ENCODE peak calls at places on chromosomes 11 and 22, in six cellular contexts. G, S, U, C, X and N are unnamed samples. For H3K4me1, the result is how much of the 10 kb centered on the place peaks cover.

GRCh38 chr11:32333335-32333991 is 101.9 kb downstream of the WT1 start:
- DNase-seq in G (no peak), S (peak), U (peak), C (peak), X (peak), N (peak)

GRCh38 chr11:3962406-3962840 is 107.0 kb downstream of the STIM1 start:
- DNase-seq in G (no peak), S (no peak), U (no peak), C (no peak), X (peak), N (no peak)

GRCh38 chr22:24536089-24536488 is 18.8 kb downstream of the GUCD1 start:
- DNase-seq in G (no peak), S (no peak), U (no peak), C (no peak), X (no peak), N (no peak)

GRCh38 chr11:2290351-2290841 is 11.3 kb downstream of the C11orf21 start:
- DNase-seq in G (no peak), S (no peak), U (no peak), C (no peak), X (peak), N (no peak)

GRCh38 chr11:72781313-72782080 is 12.3 kb downstream of the STARD10 start:
- DNase-seq in G (peak), S (peak), U (peak), C (no peak), X (peak), N (peak)

GRCh38 chr11:77322926-77323590 is 21.6 kb upstream of the GDPD4 start:
- DNase-seq in G (no peak), S (no peak), U (no peak), C (no peak), X (no peak), N (no peak)

GRCh38 chr22:37849089-37849751 is at the start of gene EIF3L:
- DNase-seq in G (peak), S (peak), U (peak), C (peak), X (peak), N (peak)

GRCh38 chr22:32200752-32201151 is 4.1 kb downstream of the RFPL2 start:
- DNase-seq in G (peak), S (no peak), U (no peak), C (no peak), X (no peak), N (peak)

GRCh38 chr11:69167916-69168691 is 12.4 kb downstream of the SMIM38 start:
- DNase-seq in G (no peak), S (no peak), U (no peak), C (peak), X (no peak), N (no peak)

GRCh38 chr11:118530180-118530682 is 761 bp upstream of the TMEM25 start:
- DNase-seq in G (no peak), S (no peak), U (no peak), C (peak), X (peak), N (no peak)

GRCh38 chr22:49753276-49753884 is 74.3 kb downstream of the BRD1 start:
- DNase-seq in G (no peak), S (no peak), U (no peak), C (peak), X (no peak), N (no peak)

GRCh38 chr11:112784323-112785073 is 176.7 kb upstream of the NCAM1 start:
- DNase-seq in G (no peak), S (no peak), U (peak), C (peak), X (peak), N (no peak)

GRCh38 chr11:60936467-60937143 is 12.3 kb downstream of the TMEM132A start:
- DNase-seq in G (no peak), S (no peak), U (no peak), C (no peak), X (no peak), N (no peak)

GRCh38 chr11:92911478-92911877 is 58.0 kb upstream of the MTNR1B start:
- DNase-seq in G (no peak), S (no peak), U (no peak), C (no peak), X (no peak), N (no peak)

GRCh38 chr11:94897330-94897768 is 76.0 kb downstream of the CWC15 start:
- DNase-seq in G (peak), S (no peak), U (peak), C (peak), X (peak), N (peak)

GRCh38 chr22:39534591-39535301 is 2.2 kb upstream of the RPS19BP1 start:
- DNase-seq in G (peak), S (peak), U (peak), C (peak), X (peak), N (peak)

GRCh38 chr22:24175160-24175808 is 6.0 kb upstream of the SUSD2 start:
- DNase-seq in G (peak), S (peak), U (peak), C (peak), X (peak), N (peak)

GRCh38 chr22:27980424-27981148 is 61.5 kb upstream of the PITPNB start:
- DNase-seq in G (no peak), S (peak), U (no peak), C (no peak), X (no peak), N (no peak)

GRCh38 chr11:65290448-65291165 is 24.1 kb upstream of the CDC42EP2 start:
- DNase-seq in G (no peak), S (peak), U (peak), C (peak), X (peak), N (no peak)

GRCh38 chr11:43738600-43739409 is 58.3 kb downstream of the HSD17B12 start:
- DNase-seq in G (no peak), S (no peak), U (no peak), C (no peak), X (peak), N (no peak)

GRCh38 chr11:111236355-111236754 is 9.2 kb upstream of the POU2AF2 start:
- DNase-seq in G (no peak), S (no peak), U (no peak), C (no peak), X (no peak), N (no peak)

GRCh38 chr22:24088796-24089195 is 77.7 kb downstream of the CABIN1 start:
- DNase-seq in G (no peak), S (no peak), U (no peak), C (peak), X (peak), N (no peak)

GRCh38 chr22:48950151-48950915 is 877.3 kb downstream of the BRD1 start:
- DNase-seq in G (no peak), S (peak), U (no peak), C (no peak), X (no peak), N (no peak)

GRCh38 chr11:111524056-111524455 is 9.5 kb downstream of the HOATZ start:
- DNase-seq in G (no peak), S (no peak), U (no peak), C (no peak), X (no peak), N (no peak)

GRCh38 chr11:8814209-8814922 is 96.6 kb upstream of the AKIP1 start:
- DNase-seq in G (peak), S (no peak), U (no peak), C (no peak), X (peak), N (no peak)

GRCh38 chr22:20430641-20431519 is 6.7 kb downstream of the SCARF2 start:
- DNase-seq in G (no peak), S (peak), U (peak), C (peak), X (peak), N (peak)

GRCh38 chr11:126310229-126310991 is 6.5 kb downstream of the DCPS start:
- DNase-seq in G (peak), S (peak), U (peak), C (peak), X (peak), N (peak)

GRCh38 chr11:19428206-19429001 is 187.7 kb upstream of the E2F8 start:
- DNase-seq in G (no peak), S (no peak), U (no peak), C (no peak), X (no peak), N (no peak)

GRCh38 chr11:117686711-117687110 is 110.3 kb downstream of the DSCAML1 start:
- DNase-seq in G (no peak), S (no peak), U (no peak), C (no peak), X (no peak), N (no peak)

GRCh38 chr11:17851697-17852096 is 117.1 kb downstream of the KCNC1 start:
- DNase-seq in G (no peak), S (no peak), U (no peak), C (no peak), X (no peak), N (no peak)

DNA sequence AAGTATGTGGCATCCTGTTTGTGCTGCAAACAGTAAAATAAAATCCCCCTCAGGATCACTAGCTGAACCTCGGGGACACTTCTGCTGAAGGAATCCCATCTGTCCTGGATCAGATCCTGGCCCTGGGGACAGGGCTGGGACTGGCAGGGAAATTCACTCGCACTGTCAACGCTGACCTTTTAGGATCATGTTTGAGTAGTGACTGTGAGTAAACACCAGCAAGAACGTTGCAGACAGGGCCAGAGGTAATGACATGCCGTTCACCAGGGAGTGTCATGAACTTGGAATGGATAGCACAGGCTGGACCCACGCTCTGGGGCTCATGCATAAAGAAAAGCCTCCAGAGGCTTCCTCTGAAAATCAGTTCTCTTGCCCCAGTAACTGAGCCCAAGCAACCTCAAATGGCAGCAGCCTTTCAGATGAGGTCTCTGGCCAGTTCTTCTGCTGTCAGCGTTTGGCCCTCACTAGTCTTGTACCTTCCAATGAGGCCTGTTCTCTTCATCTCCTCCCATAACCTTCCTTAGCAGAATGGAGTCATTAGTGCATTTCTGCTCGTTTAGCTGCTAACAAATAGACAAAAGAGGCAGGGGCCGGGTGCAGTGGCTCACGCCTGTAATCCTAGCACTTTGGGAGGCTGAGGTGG is 51.0 kb upstream of the BARX2 start:
- DNase-seq in G (no peak), S (no peak), U (peak), C (no peak), X (no peak), N (no peak)
- H3K27ac ChIP-seq in G (no peak), S (no peak), U (peak), C (no peak), X (peak), N (no peak)

DNA sequence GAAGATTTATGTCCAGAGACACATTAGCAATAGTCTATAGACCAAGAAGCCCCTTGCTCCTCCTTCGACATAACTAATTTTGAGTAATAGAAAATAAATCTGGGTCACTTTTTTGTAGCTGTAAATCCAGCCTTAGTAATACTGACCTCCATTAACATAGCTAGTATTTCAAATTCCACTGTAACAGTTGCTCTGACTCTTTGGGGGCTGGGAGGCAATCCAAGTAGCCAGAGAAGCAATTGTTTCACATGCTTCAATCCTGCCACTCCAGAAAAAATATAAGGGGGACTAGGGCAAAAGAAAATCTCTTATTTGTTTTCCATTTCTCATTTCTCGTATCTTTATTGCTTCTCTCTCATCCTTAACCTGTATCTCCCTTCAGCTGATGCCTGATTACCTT is 145.8 kb downstream of the MAML2 start:
- DNase-seq in G (no peak), S (no peak), U (no peak), C (no peak), X (no peak), N (no peak)
- H3K4me3 ChIP-seq in G (no peak), S (no peak), U (no peak), C (no peak), X (no peak), N (no peak)

GRCh38 chr11:1085440-1086170 is 10.9 kb downstream of the MUC2 start:
- DNase-seq in G (no peak), S (no peak), U (peak), C (peak), X (no peak), N (no peak)

GRCh38 chr11:1087279-1087960 is 12.7 kb downstream of the MUC2 start:
- DNase-seq in G (no peak), S (no peak), U (peak), C (no peak), X (no peak), N (no peak)

GRCh38 chr11:1084561-1085439 is 10.1 kb downstream of the MUC2 start:
- DNase-seq in G (no peak), S (no peak), U (peak), C (peak), X (no peak), N (no peak)

GRCh38 chr11:1087961-1088926 is 13.6 kb downstream of the MUC2 start:
- DNase-seq in G (no peak), S (no peak), U (peak), C (no peak), X (no peak), N (no peak)

DNA sequence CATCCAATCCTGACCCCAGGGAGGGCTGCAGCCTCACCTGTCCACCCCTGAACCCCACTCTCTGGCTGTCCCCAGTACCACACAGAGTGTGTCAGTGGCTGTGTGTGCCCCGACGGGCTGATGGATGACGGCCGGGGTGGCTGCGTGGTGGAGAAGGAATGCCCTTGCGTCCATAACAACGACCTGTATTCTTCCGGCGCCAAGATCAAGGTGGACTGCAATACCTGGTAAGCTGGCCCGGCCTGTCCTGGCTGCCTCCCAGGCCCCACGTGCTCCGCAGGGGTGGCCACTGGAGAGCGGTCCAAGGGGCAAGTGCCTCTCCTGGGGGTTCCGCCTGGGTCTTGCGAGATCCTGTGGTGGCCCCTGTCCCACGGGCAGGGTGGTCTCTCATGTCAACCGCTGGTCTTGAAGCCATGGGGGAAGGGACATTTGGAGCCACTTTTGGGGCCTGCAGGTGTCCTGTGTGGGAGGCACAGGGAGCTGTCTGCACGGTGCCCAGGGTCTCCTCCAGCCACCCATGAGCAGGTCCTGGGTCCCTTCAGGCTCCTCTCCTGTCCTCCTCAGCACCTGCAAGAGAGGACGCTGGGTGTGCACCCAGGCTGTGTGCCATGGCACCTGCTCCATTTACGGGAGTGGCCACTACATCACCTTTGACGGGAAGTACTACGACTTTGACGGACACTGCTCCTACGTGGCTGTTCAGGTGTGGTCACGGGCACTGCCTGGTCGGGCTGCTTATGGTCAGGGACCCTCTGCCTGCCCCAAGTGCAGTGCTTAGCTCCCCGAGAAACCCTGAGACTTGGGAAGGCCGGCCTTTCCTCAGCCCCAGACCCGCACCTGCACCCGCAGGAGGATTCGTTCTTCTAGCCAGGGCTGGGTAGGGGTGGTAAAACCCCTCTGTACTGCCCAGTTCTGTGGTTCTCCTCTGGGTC is 11.8 kb downstream of the MUC2 start:
- DNase-seq in G (no peak), S (no peak), U (peak), C (peak), X (no peak), N (no peak)
- H3K4me1 ChIP-seq in G (under half), S (under half), U (under half), C (under half), X (under half), N (under half)

DNA sequence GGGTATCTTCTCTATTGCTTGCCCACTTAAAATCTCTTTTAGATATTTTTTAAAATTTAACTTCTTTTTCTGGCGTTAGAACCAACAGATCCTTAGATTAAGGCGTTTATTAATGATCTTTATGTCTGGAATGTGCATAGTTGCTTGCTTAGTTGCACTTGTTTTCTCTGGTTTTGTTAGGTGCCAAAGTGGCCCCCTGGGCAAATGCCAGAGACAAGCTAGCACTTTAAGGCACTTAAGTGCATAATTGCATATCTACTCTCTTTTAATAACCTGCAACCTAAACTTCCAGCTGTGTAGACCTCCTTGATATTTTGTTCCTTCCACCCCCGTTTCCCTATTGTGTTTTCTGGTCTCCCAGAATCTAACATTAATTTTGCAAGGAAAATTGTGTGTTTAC is 3.3 kb downstream of the RBM4 start:
- DNase-seq in G (no peak), S (no peak), U (no peak), C (no peak), X (no peak), N (no peak)
- H3K27ac ChIP-seq in G (no peak), S (no peak), U (no peak), C (no peak), X (no peak), N (peak)

DNA sequence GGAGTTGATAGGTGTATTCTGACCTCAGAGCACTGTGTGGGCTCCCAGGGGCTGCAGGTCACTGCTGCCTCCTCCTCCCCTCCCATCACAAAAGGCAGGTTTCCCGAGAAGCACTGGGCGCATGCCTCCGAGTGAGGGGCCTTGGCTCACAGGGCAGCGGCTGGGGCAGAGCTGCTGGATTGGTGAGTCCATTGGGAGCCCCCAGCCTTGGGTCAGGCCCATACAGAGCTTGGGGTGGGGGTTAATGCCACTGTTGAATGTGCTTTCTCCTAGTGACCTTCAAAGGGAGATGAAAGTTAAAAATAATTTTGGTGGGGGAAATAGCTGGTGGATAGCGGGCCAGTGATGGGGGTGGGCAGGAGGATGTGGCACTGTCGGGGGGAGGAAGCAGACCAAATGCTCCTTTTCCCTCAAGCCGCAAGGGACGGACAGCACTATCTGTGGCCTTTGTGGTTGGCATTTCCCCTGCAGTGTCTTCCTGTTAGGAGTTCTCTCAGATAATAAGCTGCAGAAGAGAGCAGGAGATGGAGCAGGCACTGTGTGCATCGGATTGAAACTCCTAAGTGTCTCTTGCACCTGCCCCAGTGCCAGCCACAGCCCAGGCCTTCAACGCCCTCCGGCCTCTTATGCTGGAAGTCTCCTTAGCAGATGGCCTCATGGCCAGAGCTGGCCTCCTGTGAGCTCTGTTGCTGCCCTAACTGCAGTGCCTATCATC is 3.2 kb downstream of the TUBA8 start:
- DNase-seq in G (no peak), S (no peak), U (no peak), C (no peak), X (no peak), N (no peak)
- H3K4me3 ChIP-seq in G (no peak), S (no peak), U (no peak), C (no peak), X (no peak), N (no peak)

DNA sequence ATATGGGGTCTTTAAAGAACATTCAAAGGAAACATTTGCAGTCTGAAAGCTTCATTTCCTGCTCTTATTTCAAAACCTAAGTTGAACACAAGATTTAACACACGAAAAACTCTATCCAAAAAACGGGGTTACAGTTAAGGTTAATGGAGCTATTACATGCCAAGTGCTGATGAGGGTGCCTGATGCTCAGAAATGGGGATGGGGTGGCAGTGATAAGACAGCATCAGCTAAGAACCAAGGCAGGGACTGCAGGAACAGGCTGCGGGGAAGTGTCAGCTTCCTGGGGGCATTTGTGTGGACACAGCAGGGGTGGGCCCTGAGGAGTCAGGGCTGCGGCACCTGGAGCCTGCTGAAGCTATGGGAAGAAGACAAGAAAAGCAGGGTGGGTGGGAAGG is 12.2 kb downstream of the DGCR2 start:
- DNase-seq in G (no peak), S (no peak), U (no peak), C (no peak), X (no peak), N (peak)
- H3K4me1 ChIP-seq in G (under half), S (under half), U (under half), C (under half), X (under half), N (half or more)